ENCODE peak calls at places on chromosomes 4 and X, in ten cellular contexts. One of them, this sample, is unnamed.

GRCh38 chrX:32137525-32137924 is 1065.7 kb upstream of the FTHL17 start:
- DNase-seq in T-helper 2 cell: no peak
- DNase-seq in stimulated activated naive CD4-positive, alpha-beta T cell: no peak
- DNase-seq in stimulated activated CD8-positive, alpha-beta memory T cell treated with anti-CD3 and anti-CD28 coated beads, Interleukin-2, amount 100 ng/mL, for 48 hours: no peak
- DNase-seq in kidney glomerular epithelial cell: peak; percentile 0
- DNase-seq in activated CD4-positive, alpha-beta T cell treated with anti-CD3 and anti-CD28 coated beads for 24 hours: no peak
- DNase-seq in germinal center: no peak
- DNase-seq in erythroblast: no peak
- DNase-seq in SIG-M5: no peak
- DNase-seq in naive thymus-derived CD4-positive, alpha-beta T cell: no peak
- DNase-seq in this sample: no peak

GRCh38 chr4:28443786-28444412 is 1583.3 kb downstream of the STIM2 start:
- DNase-seq in kidney glomerular epithelial cell: no peak
- DNase-seq in stimulated activated naive CD4-positive, alpha-beta T cell: no peak
- DNase-seq in activated CD4-positive, alpha-beta T cell treated with anti-CD3 and anti-CD28 coated beads for 24 hours: no peak
- DNase-seq in erythroblast: no peak
- DNase-seq in SIG-M5: no peak
- DNase-seq in naive thymus-derived CD4-positive, alpha-beta T cell: no peak
- DNase-seq in germinal center: no peak
- DNase-seq in stimulated activated CD8-positive, alpha-beta memory T cell treated with anti-CD3 and anti-CD28 coated beads, Interleukin-2, amount 100 ng/mL, for 48 hours: no peak
- DNase-seq in T-helper 2 cell: no peak
- DNase-seq in this sample: no peak

GRCh38 chr4:3525532-3526430 is 6.4 kb downstream of the LRPAP1 start:
- DNase-seq in germinal center: no peak
- DNase-seq in stimulated activated naive CD4-positive, alpha-beta T cell: no peak
- DNase-seq in activated CD4-positive, alpha-beta T cell treated with anti-CD3 and anti-CD28 coated beads for 24 hours: no peak
- DNase-seq in erythroblast: no peak
- DNase-seq in T-helper 2 cell: no peak
- DNase-seq in SIG-M5: no peak
- DNase-seq in naive thymus-derived CD4-positive, alpha-beta T cell: no peak
- DNase-seq in kidney glomerular epithelial cell: no peak
- DNase-seq in stimulated activated CD8-positive, alpha-beta memory T cell treated with anti-CD3 and anti-CD28 coated beads, Interleukin-2, amount 100 ng/mL, for 48 hours: no peak
- DNase-seq in this sample: no peak

GRCh38 chr4:42824278-42824977 is 68.1 kb upstream of the GRXCR1 start:
- DNase-seq in erythroblast: no peak
- DNase-seq in kidney glomerular epithelial cell: no peak
- DNase-seq in stimulated activated CD8-positive, alpha-beta memory T cell treated with anti-CD3 and anti-CD28 coated beads, Interleukin-2, amount 100 ng/mL, for 48 hours: no peak
- DNase-seq in SIG-M5: no peak
- DNase-seq in stimulated activated naive CD4-positive, alpha-beta T cell: no peak
- DNase-seq in T-helper 2 cell: no peak
- DNase-seq in activated CD4-positive, alpha-beta T cell treated with anti-CD3 and anti-CD28 coated beads for 24 hours: no peak
- DNase-seq in naive thymus-derived CD4-positive, alpha-beta T cell: no peak
- DNase-seq in germinal center: no peak
- DNase-seq in this sample: no peak

GRCh38 chr4:5971077-5971447 is 47.2 kb downstream of the C4orf50 start:
- DNase-seq in naive thymus-derived CD4-positive, alpha-beta T cell: no peak
- DNase-seq in stimulated activated naive CD4-positive, alpha-beta T cell: no peak
- DNase-seq in erythroblast: no peak
- DNase-seq in SIG-M5: no peak
- DNase-seq in T-helper 2 cell: no peak
- DNase-seq in kidney glomerular epithelial cell: no peak
- DNase-seq in germinal center: no peak
- DNase-seq in activated CD4-positive, alpha-beta T cell treated with anti-CD3 and anti-CD28 coated beads for 24 hours: no peak
- DNase-seq in stimulated activated CD8-positive, alpha-beta memory T cell treated with anti-CD3 and anti-CD28 coated beads, Interleukin-2, amount 100 ng/mL, for 48 hours: no peak
- DNase-seq in this sample: no peak

GRCh38 chrX:23385242-23385641 is 50.6 kb downstream of the PTCHD1 start:
- DNase-seq in stimulated activated CD8-positive, alpha-beta memory T cell treated with anti-CD3 and anti-CD28 coated beads, Interleukin-2, amount 100 ng/mL, for 48 hours: no peak
- DNase-seq in kidney glomerular epithelial cell: no peak
- DNase-seq in SIG-M5: no peak
- DNase-seq in naive thymus-derived CD4-positive, alpha-beta T cell: no peak
- DNase-seq in T-helper 2 cell: no peak
- DNase-seq in stimulated activated naive CD4-positive, alpha-beta T cell: no peak
- DNase-seq in activated CD4-positive, alpha-beta T cell treated with anti-CD3 and anti-CD28 coated beads for 24 hours: no peak
- DNase-seq in germinal center: no peak
- DNase-seq in erythroblast: no peak
- DNase-seq in this sample: no peak

GRCh38 chr4:827209-828081 is 1.5 kb upstream of the CPLX1 start:
- DNase-seq in activated CD4-positive, alpha-beta T cell treated with anti-CD3 and anti-CD28 coated beads for 24 hours: no peak
- DNase-seq in erythroblast: no peak
- DNase-seq in T-helper 2 cell: no peak
- DNase-seq in SIG-M5: no peak
- DNase-seq in germinal center: no peak
- DNase-seq in stimulated activated CD8-positive, alpha-beta memory T cell treated with anti-CD3 and anti-CD28 coated beads, Interleukin-2, amount 100 ng/mL, for 48 hours: no peak
- DNase-seq in stimulated activated naive CD4-positive, alpha-beta T cell: no peak
- DNase-seq in naive thymus-derived CD4-positive, alpha-beta T cell: no peak
- DNase-seq in kidney glomerular epithelial cell: no peak
- DNase-seq in this sample: no peak

GRCh38 chrX:119189586-119189985 is 46.5 kb upstream of the PGRMC1 start:
- DNase-seq in stimulated activated CD8-positive, alpha-beta memory T cell treated with anti-CD3 and anti-CD28 coated beads, Interleukin-2, amount 100 ng/mL, for 48 hours: no peak
- DNase-seq in activated CD4-positive, alpha-beta T cell treated with anti-CD3 and anti-CD28 coated beads for 24 hours: no peak
- DNase-seq in kidney glomerular epithelial cell: no peak
- DNase-seq in T-helper 2 cell: no peak
- DNase-seq in SIG-M5: no peak
- DNase-seq in naive thymus-derived CD4-positive, alpha-beta T cell: no peak
- DNase-seq in germinal center: no peak
- DNase-seq in stimulated activated naive CD4-positive, alpha-beta T cell: no peak
- DNase-seq in erythroblast: no peak
- DNase-seq in this sample: no peak

This sample was measured in GM10248.